ENCODE peak calls at places on chromosomes 11 and 22, in eight cellular contexts. One of them, this sample, is unnamed.

GRCh38 chr11:65506770-65507485 is 8.1 kb downstream of the MALAT1 start:
- DNase-seq in GM23248: peak
- DNase-seq in HCT116: peak
- DNase-seq in hepatocyte: peak
- DNase-seq in GM23338: peak
- DNase-seq in SK-N-SH: no peak
- DNase-seq in PC-3: peak
- DNase-seq in OCI-LY7: peak
- DNase-seq in this sample: peak

GRCh38 chr11:1502971-1503707 is 16.6 kb upstream of the MOB2 start:
- DNase-seq in GM23248: no peak
- DNase-seq in HCT116: no peak
- DNase-seq in hepatocyte: peak
- DNase-seq in GM23338: no peak
- DNase-seq in SK-N-SH: peak
- DNase-seq in PC-3: no peak
- DNase-seq in OCI-LY7: no peak
- DNase-seq in this sample: no peak

GRCh38 chr11:86228967-86229330 is 15.6 kb upstream of the EED start:
- DNase-seq in GM23248: no peak
- DNase-seq in HCT116: no peak
- DNase-seq in hepatocyte: no peak
- DNase-seq in GM23338: no peak
- DNase-seq in SK-N-SH: no peak
- DNase-seq in PC-3: peak
- DNase-seq in OCI-LY7: no peak
- DNase-seq in this sample: no peak

GRCh38 chr11:113553235-113553634 is 78.0 kb upstream of the DRD2 start:
- DNase-seq in GM23248: peak
- DNase-seq in HCT116: peak
- DNase-seq in hepatocyte: peak
- DNase-seq in GM23338: peak
- DNase-seq in SK-N-SH: no peak
- DNase-seq in PC-3: peak
- DNase-seq in OCI-LY7: no peak
- DNase-seq in this sample: peak

GRCh38 chr22:29270475-29271271 is 2.6 kb downstream of the EWSR1 start:
- DNase-seq in GM23248: peak
- DNase-seq in HCT116: no peak
- DNase-seq in hepatocyte: peak
- DNase-seq in GM23338: no peak
- DNase-seq in SK-N-SH: no peak
- DNase-seq in PC-3: peak
- DNase-seq in OCI-LY7: peak
- DNase-seq in this sample: peak

GRCh38 chr11:125373426-125374391 is 122.4 kb downstream of the FEZ1 start:
- DNase-seq in GM23248: no peak
- DNase-seq in HCT116: no peak
- DNase-seq in hepatocyte: no peak
- DNase-seq in GM23338: no peak
- DNase-seq in SK-N-SH: no peak
- DNase-seq in PC-3: no peak
- DNase-seq in OCI-LY7: no peak
- DNase-seq in this sample: no peak

GRCh38 chr11:94762208-94762607 is 5.9 kb upstream of the AMOTL1 start:
- DNase-seq in GM23248: peak
- DNase-seq in HCT116: peak
- DNase-seq in hepatocyte: no peak
- DNase-seq in GM23338: peak
- DNase-seq in SK-N-SH: no peak
- DNase-seq in PC-3: peak
- DNase-seq in OCI-LY7: peak
- DNase-seq in this sample: no peak

GRCh38 chr11:113293936-113294335 is 20.4 kb upstream of the TTC12 start:
- DNase-seq in GM23248: no peak
- DNase-seq in HCT116: no peak
- DNase-seq in hepatocyte: no peak
- DNase-seq in GM23338: no peak
- DNase-seq in SK-N-SH: no peak
- DNase-seq in PC-3: peak
- DNase-seq in OCI-LY7: no peak
- DNase-seq in this sample: no peak

GRCh38 chr22:19480173-19480568 is 451 bp downstream of the CDC45 start:
- DNase-seq in GM23248: no peak
- DNase-seq in HCT116: no peak
- DNase-seq in hepatocyte: no peak
- DNase-seq in GM23338: no peak
- DNase-seq in SK-N-SH: no peak
- DNase-seq in PC-3: no peak
- DNase-seq in OCI-LY7: peak
- DNase-seq in this sample: no peak

GRCh38 chr22:41668971-41669911 is 19.4 kb downstream of the SNU13 start:
- DNase-seq in GM23248: peak
- DNase-seq in HCT116: no peak
- DNase-seq in hepatocyte: no peak
- DNase-seq in GM23338: no peak
- DNase-seq in SK-N-SH: no peak
- DNase-seq in PC-3: peak
- DNase-seq in OCI-LY7: no peak
- DNase-seq in this sample: no peak

GRCh38 chr22:44204937-44205712 is 24.4 kb downstream of the PARVG start:
- DNase-seq in GM23248: no peak
- DNase-seq in HCT116: no peak
- DNase-seq in hepatocyte: no peak
- DNase-seq in GM23338: no peak
- DNase-seq in SK-N-SH: no peak
- DNase-seq in PC-3: no peak
- DNase-seq in OCI-LY7: peak
- DNase-seq in this sample: no peak

GRCh38 chr11:71489311-71490043 is 36.5 kb downstream of the NADSYN1 start:
- DNase-seq in GM23248: no peak
- DNase-seq in HCT116: no peak
- DNase-seq in hepatocyte: no peak
- DNase-seq in GM23338: no peak
- DNase-seq in SK-N-SH: no peak
- DNase-seq in PC-3: peak
- DNase-seq in OCI-LY7: no peak
- DNase-seq in this sample: no peak

GRCh38 chr11:77503006-77503405 is 29.1 kb upstream of the PAK1 start:
- DNase-seq in GM23248: peak
- DNase-seq in HCT116: no peak
- DNase-seq in hepatocyte: peak
- DNase-seq in GM23338: no peak
- DNase-seq in SK-N-SH: peak
- DNase-seq in PC-3: peak
- DNase-seq in OCI-LY7: no peak
- DNase-seq in this sample: no peak

GRCh38 chr22:39170825-39171622 is 18.5 kb upstream of the CBX7 start:
- DNase-seq in GM23248: peak
- DNase-seq in HCT116: peak
- DNase-seq in hepatocyte: peak
- DNase-seq in GM23338: peak
- DNase-seq in SK-N-SH: peak
- DNase-seq in PC-3: peak
- DNase-seq in OCI-LY7: peak
- DNase-seq in this sample: peak

GRCh38 chr22:29691636-29692326 is 28.0 kb upstream of the CABP7 start:
- DNase-seq in GM23248: no peak
- DNase-seq in HCT116: no peak
- DNase-seq in hepatocyte: no peak
- DNase-seq in GM23338: peak
- DNase-seq in SK-N-SH: no peak
- DNase-seq in PC-3: no peak
- DNase-seq in OCI-LY7: no peak
- DNase-seq in this sample: no peak

GRCh38 chr11:107859459-107860239 is 1.1 kb upstream of the SLC35F2 start:
- DNase-seq in GM23248: peak
- DNase-seq in HCT116: peak
- DNase-seq in hepatocyte: peak
- DNase-seq in GM23338: peak
- DNase-seq in SK-N-SH: peak
- DNase-seq in PC-3: peak
- DNase-seq in OCI-LY7: peak
- DNase-seq in this sample: peak

GRCh38 chr11:2549876-2550605 is 105.2 kb downstream of the KCNQ1 start:
- DNase-seq in GM23248: no peak
- DNase-seq in HCT116: no peak
- DNase-seq in hepatocyte: no peak
- DNase-seq in GM23338: no peak
- DNase-seq in SK-N-SH: no peak
- DNase-seq in PC-3: no peak
- DNase-seq in OCI-LY7: no peak
- DNase-seq in this sample: no peak

GRCh38 chr11:122850076-122850631 is 11.9 kb downstream of the CRTAM start:
- DNase-seq in GM23248: peak
- DNase-seq in HCT116: no peak
- DNase-seq in hepatocyte: peak
- DNase-seq in GM23338: peak
- DNase-seq in SK-N-SH: no peak
- DNase-seq in PC-3: no peak
- DNase-seq in OCI-LY7: no peak
- DNase-seq in this sample: no peak

GRCh38 chr22:33851985-33852384 is 68.3 kb downstream of the LARGE1 start:
- DNase-seq in GM23248: peak
- DNase-seq in HCT116: no peak
- DNase-seq in hepatocyte: no peak
- DNase-seq in GM23338: no peak
- DNase-seq in SK-N-SH: no peak
- DNase-seq in PC-3: peak
- DNase-seq in OCI-LY7: no peak
- DNase-seq in this sample: no peak

DNA sequence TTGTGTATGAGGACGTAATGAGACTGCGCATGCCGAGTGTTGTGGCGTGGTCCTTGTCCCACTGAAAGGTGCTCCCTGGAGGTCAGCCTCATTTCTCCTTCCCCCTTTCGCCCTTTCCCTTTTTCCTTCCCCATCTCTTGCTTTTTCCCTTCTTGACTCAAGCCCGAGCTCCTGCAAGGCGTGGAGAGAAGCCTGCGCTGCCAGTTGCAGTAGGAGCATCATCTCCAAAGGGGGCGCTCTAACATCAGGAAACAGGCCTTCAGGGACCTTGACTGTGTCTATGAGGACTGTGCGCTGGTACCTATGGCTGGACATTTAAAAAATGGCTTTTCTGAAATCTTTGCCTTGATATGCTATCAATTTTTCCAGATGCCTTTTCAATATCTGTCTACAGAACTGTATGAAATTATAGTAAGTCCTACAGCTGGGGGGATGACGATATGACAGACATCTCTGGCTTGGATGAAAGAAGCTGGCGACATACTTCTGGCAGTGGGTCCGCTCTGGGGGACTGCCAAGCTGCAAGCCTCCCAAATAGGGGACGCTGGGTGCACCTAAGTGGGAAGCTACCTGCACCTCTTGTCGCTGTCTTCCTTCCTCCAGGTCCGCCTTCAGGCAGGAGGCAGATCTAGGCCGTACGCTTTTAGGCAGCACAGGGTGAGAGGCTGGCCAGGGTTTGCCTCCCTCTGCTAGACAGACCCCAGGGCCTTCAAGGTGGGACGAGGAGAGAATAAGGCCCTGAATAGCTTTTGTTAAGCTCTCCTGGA is 96.5 kb downstream of the NXPE2 start:
- DNase-seq in GM23248: peak
- DNase-seq in HCT116: peak
- DNase-seq in hepatocyte: peak
- DNase-seq in GM23338: peak
- DNase-seq in SK-N-SH: peak
- DNase-seq in PC-3: peak
- DNase-seq in OCI-LY7: peak
- DNase-seq in this sample: peak
- TF ChIP-seq EZH2phosphoT487 in GM23248: no peak
- TF ChIP-seq EZH2phosphoT487 in HCT116: no peak
- TF ChIP-seq EZH2phosphoT487 in hepatocyte: no peak
- TF ChIP-seq EZH2phosphoT487 in GM23338: no peak
- TF ChIP-seq EZH2phosphoT487 in SK-N-SH: no peak
- TF ChIP-seq EZH2phosphoT487 in PC-3: no peak
- TF ChIP-seq EZH2phosphoT487 in OCI-LY7: no peak
- TF ChIP-seq EZH2phosphoT487 in this sample: no peak

GRCh38 chr22:36029406-36029755 is 757 bp upstream of the RBFOX2 start:
- DNase-seq in GM23248: peak
- DNase-seq in HCT116: no peak
- DNase-seq in hepatocyte: no peak
- DNase-seq in GM23338: no peak
- DNase-seq in SK-N-SH: no peak
- DNase-seq in PC-3: no peak
- DNase-seq in OCI-LY7: no peak
- DNase-seq in this sample: no peak

GRCh38 chr22:36027579-36027959 is 1.1 kb downstream of the RBFOX2 start:
- DNase-seq in GM23248: peak
- DNase-seq in HCT116: no peak
- DNase-seq in hepatocyte: peak
- DNase-seq in GM23338: no peak
- DNase-seq in SK-N-SH: no peak
- DNase-seq in PC-3: peak
- DNase-seq in OCI-LY7: peak
- DNase-seq in this sample: peak

GRCh38 chr22:36027960-36028645 is 521 bp downstream of the RBFOX2 start:
- DNase-seq in GM23248: no peak
- DNase-seq in HCT116: no peak
- DNase-seq in hepatocyte: no peak
- DNase-seq in GM23338: peak
- DNase-seq in SK-N-SH: peak
- DNase-seq in PC-3: peak
- DNase-seq in OCI-LY7: peak
- DNase-seq in this sample: peak

GRCh38 chr22:36028646-36029405 is at the start of gene RBFOX2:
- DNase-seq in GM23248: peak
- DNase-seq in HCT116: peak
- DNase-seq in hepatocyte: peak
- DNase-seq in GM23338: peak
- DNase-seq in SK-N-SH: peak
- DNase-seq in PC-3: peak
- DNase-seq in OCI-LY7: peak
- DNase-seq in this sample: peak

GRCh38 chr22:36026741-36027140 is 1.9 kb downstream of the RBFOX2 start:
- DNase-seq in GM23248: peak
- DNase-seq in HCT116: no peak
- DNase-seq in hepatocyte: peak
- DNase-seq in GM23338: peak
- DNase-seq in SK-N-SH: no peak
- DNase-seq in PC-3: peak
- DNase-seq in OCI-LY7: peak
- DNase-seq in this sample: no peak
- H3K4me2 ChIP-seq in GM23248: peak
- H3K4me2 ChIP-seq in HCT116: peak
- H3K4me2 ChIP-seq in hepatocyte: peak
- H3K4me2 ChIP-seq in GM23338: peak
- H3K4me2 ChIP-seq in SK-N-SH: peak
- H3K4me2 ChIP-seq in PC-3: peak
- H3K4me2 ChIP-seq in OCI-LY7: peak
- H3K4me2 ChIP-seq in this sample: peak

GRCh38 chr22:49724030-49724892 is 103.4 kb downstream of the BRD1 start:
- DNase-seq in GM23248: no peak
- DNase-seq in HCT116: no peak
- DNase-seq in hepatocyte: no peak
- DNase-seq in GM23338: no peak
- DNase-seq in SK-N-SH: peak
- DNase-seq in PC-3: peak
- DNase-seq in OCI-LY7: peak
- DNase-seq in this sample: no peak
- TF ChIP-seq EZH2phosphoT487 in GM23248: no peak
- TF ChIP-seq EZH2phosphoT487 in HCT116: no peak
- TF ChIP-seq EZH2phosphoT487 in hepatocyte: no peak
- TF ChIP-seq EZH2phosphoT487 in GM23338: no peak
- TF ChIP-seq EZH2phosphoT487 in SK-N-SH: no peak
- TF ChIP-seq EZH2phosphoT487 in PC-3: no peak
- TF ChIP-seq EZH2phosphoT487 in OCI-LY7: no peak
- TF ChIP-seq EZH2phosphoT487 in this sample: peak

GRCh38 chr11:64206457-64207246 is at the start of gene FERMT3:
- DNase-seq in GM23248: no peak
- DNase-seq in HCT116: no peak
- DNase-seq in hepatocyte: no peak
- DNase-seq in GM23338: no peak
- DNase-seq in SK-N-SH: peak
- DNase-seq in PC-3: no peak
- DNase-seq in OCI-LY7: peak
- DNase-seq in this sample: no peak
- H3K4me2 ChIP-seq in GM23248: peak
- H3K4me2 ChIP-seq in HCT116: no peak
- H3K4me2 ChIP-seq in hepatocyte: no peak
- H3K4me2 ChIP-seq in GM23338: no peak
- H3K4me2 ChIP-seq in SK-N-SH: peak
- H3K4me2 ChIP-seq in PC-3: no peak
- H3K4me2 ChIP-seq in OCI-LY7: peak
- H3K4me2 ChIP-seq in this sample: no peak